ENCODE peak calls at places on chromosomes 11 and 22, in ten cellular contexts. G is fibroblast of lung; Z is mammary epithelial cell; C is esophagus muscularis mucosa; P is effector memory CD4-positive, alpha-beta T cell; R is suprapubic skin; B is tibial artery; F is spleen; E is neuronal stem cell; Y is SK-N-SH. J is an unnamed sample.

GRCh38 chr22:31583861-31584485 is 78.0 kb downstream of the PISD start:
- DNase-seq in Z (no peak), B (no peak), R (peak; percentile 2), E (no peak), G (peak; percentile 36), Y (no peak), C (no peak), F (no peak), P (no peak), J (peak; percentile 31)

GRCh38 chr11:71169328-71169727 is 83.0 kb downstream of the SHANK2 start:
- DNase-seq in Z (no peak), P (no peak), E (no peak), Y (no peak), C (no peak), R (no peak), G (no peak), F (no peak), B (peak; percentile 1), J (no peak)

GRCh38 chr11:28461338-28461737 is 353.1 kb downstream of the METTL15 start:
- DNase-seq in Y (no peak), B (no peak), F (no peak), G (peak; percentile 62), C (no peak), P (no peak), Z (no peak), R (no peak), E (no peak), J (no peak)

GRCh38 chr22:26556904-26557303 is 33.0 kb downstream of the TPST2 start:
- DNase-seq in Y (no peak), R (no peak), Z (no peak), B (no peak), F (no peak), E (no peak), P (no peak), G (no peak), C (no peak), J (no peak)

GRCh38 chr11:95556011-95556341 is 233.6 kb downstream of the FAM76B start:
- DNase-seq in C (no peak), B (no peak), E (no peak), Z (no peak), G (no peak), Y (no peak), R (no peak), P (no peak), F (no peak), J (no peak)

GRCh38 chr11:985435-985834 is 51.1 kb downstream of the MUC6 start:
- DNase-seq in E (no peak), R (no peak), C (no peak), G (no peak), Y (no peak), Z (no peak), F (no peak), B (no peak), P (no peak), J (no peak)

GRCh38 chr11:36361472-36361871 is 65.4 kb downstream of the PRR5L start:
- DNase-seq in R (no peak), E (no peak), B (no peak), G (no peak), Y (no peak), P (no peak), F (no peak), Z (peak; percentile 51), C (no peak), J (no peak)

GRCh38 chr11:133894956-133895549 is 49.7 kb upstream of the SPATA19 start:
- DNase-seq in R (peak; percentile 45), F (no peak), B (no peak), Z (no peak), C (no peak), Y (peak; percentile 18), E (no peak), G (no peak), P (no peak), J (peak; percentile 38)

GRCh38 chr11:65206441-65206841 is 24.7 kb downstream of the CAPN1 start:
- DNase-seq in Y (no peak), G (no peak), E (no peak), F (no peak), P (no peak), Z (no peak), R (peak; percentile 67), C (no peak), B (no peak), J (no peak)

GRCh38 chr11:64996710-64997380 is at the start of gene BATF2:
- DNase-seq in F (peak; percentile 91), Y (peak; percentile 64), P (no peak), R (no peak), G (peak; percentile 87), Z (peak; percentile 60), E (peak; percentile 51), B (peak; percentile 80), C (peak; percentile 96), J (peak; percentile 83)

GRCh38 chr11:131465746-131466145 is 95.3 kb downstream of the NTM start:
- DNase-seq in E (peak; percentile 44), P (no peak), Z (no peak), Y (peak; percentile 27), F (no peak), B (no peak), C (no peak), R (no peak), G (no peak), J (no peak)

GRCh38 chr22:22993184-22993583 is 77.1 kb upstream of the GNAZ start:
- DNase-seq in E (no peak), Z (no peak), B (no peak), F (no peak), C (no peak), R (no peak), G (no peak), P (no peak), Y (no peak), J (no peak)

GRCh38 chr22:38700789-38701628 is at the start of gene JOSD1:
- DNase-seq in R (peak; percentile 97), G (peak; percentile 95), Z (peak; percentile 96), E (peak; percentile 96), F (peak; percentile 99), P (peak; percentile 99), Y (peak; percentile 91), C (peak; percentile 98), B (peak; percentile 91), J (peak; percentile 97)

GRCh38 chr11:111976614-111977140 is 39.5 kb downstream of the DIXDC1 start:
- DNase-seq in F (no peak), C (no peak), E (peak; percentile 31), R (no peak), P (no peak), Z (peak; percentile 50), B (peak; percentile 40), Y (no peak), G (no peak), J (peak; percentile 49)

GRCh38 chr22:33271390-33272161 is 213.4 kb upstream of the SYN3 start:
- DNase-seq in E (no peak), G (peak; percentile 7), P (no peak), B (peak; percentile 72), C (no peak), Y (no peak), Z (no peak), R (no peak), F (no peak), J (peak; percentile 24)

GRCh38 chr11:69640995-69641581 is at the start of gene CCND1:
- DNase-seq in F (peak; percentile 87), P (no peak), Y (peak; percentile 89), R (peak; percentile 82), C (no peak), G (peak; percentile 94), Z (peak; percentile 85), E (peak; percentile 88), B (peak; percentile 67), J (peak; percentile 88)

GRCh38 chr11:92393218-92393617 is 168.6 kb downstream of the FAT3 start:
- DNase-seq in E (no peak), R (no peak), Y (peak; percentile 22), G (no peak), Z (no peak), P (no peak), F (no peak), B (no peak), C (no peak), J (no peak)

GRCh38 chr11:17328856-17329490 is 22.6 kb upstream of the NCR3LG1 start:
- DNase-seq in F (no peak), P (no peak), R (no peak), B (no peak), Y (no peak), E (no peak), C (no peak), G (no peak), Z (no peak), J (no peak)

DNA sequence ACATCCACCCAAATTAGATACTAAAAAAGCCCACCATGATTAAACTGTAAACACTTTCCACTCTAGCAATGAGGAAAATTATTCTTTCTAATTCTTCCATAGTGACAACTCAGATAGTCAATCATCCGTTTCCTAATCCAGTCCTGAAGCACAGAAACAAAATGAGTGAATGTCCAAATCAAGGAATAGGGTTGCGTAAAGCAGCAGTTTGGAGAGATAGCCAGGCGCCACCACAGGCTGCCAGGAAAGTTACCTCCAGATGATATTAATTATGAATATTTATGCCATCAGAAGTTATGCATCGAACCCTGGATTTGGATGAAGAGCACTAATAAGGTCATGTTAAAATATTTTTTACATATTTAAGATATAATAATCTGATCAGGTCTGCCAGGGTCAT is 63.2 kb downstream of the ETS1 start:
- DNase-seq in F (no peak), C (peak; percentile 50), R (no peak), E (no peak), B (no peak), Z (no peak), P (no peak), Y (no peak), G (no peak), J (no peak)
- H3K27ac ChIP-seq in F (peak overlapping the region; percentile 99), C (peak overlapping the region; percentile 93), R (peak overlapping the region; percentile 96), E (no peak overlapping the region), B (no peak overlapping the region), Z (peak overlapping the region; percentile 93), P (peak overlapping the region; percentile 93), Y (peak overlapping the region; percentile 97), G (peak overlapping the region; percentile 99), J (no peak overlapping the region)

DNA sequence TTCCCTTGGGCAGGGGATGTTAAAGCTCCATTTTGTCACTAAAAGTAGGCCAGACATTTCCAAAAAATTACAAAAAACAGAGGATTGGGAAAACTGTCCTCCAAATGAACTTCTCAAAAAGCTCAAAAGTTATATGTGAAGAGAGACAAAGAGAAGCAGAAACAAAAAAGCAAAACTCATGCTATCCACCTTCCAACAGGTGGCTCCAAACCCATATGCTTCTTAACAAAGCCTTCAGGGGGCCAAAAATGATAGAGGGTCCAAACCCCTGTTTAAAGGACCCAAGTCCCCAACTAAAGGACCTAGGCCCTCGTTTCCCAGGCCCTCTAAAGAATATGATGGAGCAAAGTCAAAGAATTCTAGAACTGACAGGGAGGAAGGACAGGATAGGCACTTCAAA is 146.7 kb downstream of the AASDHPPT start:
- DNase-seq in Y (no peak), G (no peak), R (no peak), P (no peak), B (no peak), C (no peak), F (no peak), E (no peak), Z (no peak), J (no peak)
- H3K9me3 ChIP-seq in Y (no peaks in the 10 kb centered on the region), G (no peaks in the 10 kb centered on the region), R (peaks cover 21% of the 10 kb centered on the region), P (no peaks in the 10 kb centered on the region), B (peaks cover 23% of the 10 kb centered on the region), C (peaks cover 21% of the 10 kb centered on the region), F (peaks cover 38% of the 10 kb centered on the region), E (peaks cover 18% of the 10 kb centered on the region), Z (peaks cover 7% of the 10 kb centered on the region), J (no peaks in the 10 kb centered on the region)

GRCh38 chr22:27834364-27835185 is 33.0 kb upstream of the MN1 start:
- DNase-seq in E (no peak), Z (no peak), G (no peak), Y (no peak), P (no peak), R (peak; percentile 67), B (peak; percentile 13), C (no peak), F (no peak), J (no peak)
- H3K27ac ChIP-seq in E (no peak overlapping the region), Z (no peak overlapping the region), G (no peak overlapping the region), Y (no peak overlapping the region), P (no peak overlapping the region), R (no peak overlapping the region), B (no peak overlapping the region), C (no peak overlapping the region), F (no peak overlapping the region), J (no peak overlapping the region)

GRCh38 chr22:46907578-46908215 is 145.2 kb downstream of the TBC1D22A start:
- DNase-seq in Z (no peak), R (no peak), Y (no peak), B (no peak), C (no peak), G (no peak), E (no peak), F (no peak), P (no peak), J (no peak)
- H3K9me3 ChIP-seq in Z (no peaks in the 10 kb centered on the region), R (no peaks in the 10 kb centered on the region), Y (no peaks in the 10 kb centered on the region), B (no peaks in the 10 kb centered on the region), C (no peaks in the 10 kb centered on the region), G (no peaks in the 10 kb centered on the region), E (peaks cover 2% of the 10 kb centered on the region), F (no peaks in the 10 kb centered on the region), P (no peaks in the 10 kb centered on the region), J (no peaks in the 10 kb centered on the region)